ENCODE peak calls at places on chromosomes 3 and 15, in seven cellular contexts. Y, S, W, K, Z, H and O are unnamed samples.

GRCh38 chr3:58025406-58025805 is 17.2 kb downstream of the FLNB start:
- DNase-seq in K (no peak), H (no peak), S (no peak), Y (no peak), W (no peak), Z (no peak), O (no peak)

GRCh38 chr15:66401130-66402021 is 14.7 kb downstream of the MAP2K1 start:
- DNase-seq in Z (no peak), W (no peak), Y (no peak), S (no peak), K (peak; percentile 35), H (no peak), O (no peak)

GRCh38 chr3:184566441-184567414 is 5.1 kb downstream of the EPHB3 start:
- DNase-seq in H (peak; percentile 19), Z (no peak), Y (peak; percentile 60), K (peak; percentile 66), W (peak; percentile 79), S (no peak), O (no peak)

GRCh38 chr3:162710332-162711112 is 1213.9 kb downstream of the OTOL1 start:
- DNase-seq in W (no peak), S (no peak), K (no peak), H (no peak), Z (no peak), Y (peak; percentile 66), O (no peak)

GRCh38 chr15:47988564-47988963 is 132.2 kb upstream of the SLC24A5 start:
- DNase-seq in S (no peak), K (no peak), W (no peak), Z (no peak), Y (no peak), H (no peak), O (no peak)

GRCh38 chr3:193964517-193964880 is 171.4 kb upstream of the HES1 start:
- DNase-seq in S (no peak), W (no peak), Z (no peak), Y (no peak), K (no peak), H (no peak), O (no peak)

GRCh38 chr15:34783471-34783870 is 11.9 kb downstream of the ACTC1 start:
- DNase-seq in Y (no peak), S (no peak), Z (no peak), W (no peak), K (no peak), H (no peak), O (no peak)

GRCh38 chr3:117486709-117487394 is 777.3 kb downstream of the TUSC7 start:
- DNase-seq in H (no peak), K (no peak), Y (no peak), S (no peak), Z (no peak), W (no peak), O (no peak)

GRCh38 chr3:119062892-119063291 is 28.2 kb upstream of the IGSF11 start:
- DNase-seq in W (no peak), S (no peak), Y (no peak), H (no peak), K (no peak), Z (no peak), O (no peak)

GRCh38 chr15:79433610-79434009 is 1.5 kb downstream of the MINAR1 start:
- DNase-seq in K (no peak), W (no peak), Y (no peak), Z (no peak), S (no peak), H (peak; percentile 56), O (no peak)

GRCh38 chr3:155196131-155197075 is 97.1 kb downstream of the STRIT1 start:
- DNase-seq in Y (no peak), W (no peak), K (no peak), Z (no peak), S (no peak), H (peak; percentile 38), O (no peak)

GRCh38 chr3:184777566-184778356 is 34.2 kb upstream of the VPS8 start:
- DNase-seq in K (peak; percentile 82), Z (peak; percentile 96), W (peak; percentile 98), H (peak; percentile 88), Y (no peak), S (peak; percentile 83), O (peak; percentile 86)

GRCh38 chr3:175144368-175144767 is 285.2 kb downstream of the NAALADL2 start:
- DNase-seq in Y (no peak), S (no peak), K (no peak), H (no peak), W (no peak), Z (no peak), O (no peak)

GRCh38 chr3:194326192-194327029 is 24.7 kb downstream of the CPN2 start:
- DNase-seq in Z (no peak), K (peak; percentile 34), S (no peak), Y (no peak), H (no peak), W (no peak), O (no peak)

GRCh38 chr3:63450023-63450422 is 171.9 kb downstream of the SYNPR start:
- DNase-seq in Z (no peak), H (no peak), S (no peak), Y (no peak), K (no peak), W (peak; percentile 50), O (no peak)

GRCh38 chr3:113211370-113212154 is at the start of gene BOC:
- DNase-seq in K (peak; percentile 31), Y (peak; percentile 88), H (peak; percentile 51), S (peak; percentile 36), Z (no peak), W (no peak), O (peak; percentile 70)

GRCh38 chr3:129688310-129688895 is 81.9 kb upstream of the PLXND1 start:
- DNase-seq in S (peak; percentile 77), H (peak; percentile 72), Z (peak; percentile 68), W (peak; percentile 58), Y (peak; percentile 69), K (no peak), O (peak; percentile 74)

GRCh38 chr3:83941990-83942710 is 1016.6 kb upstream of the CADM2 start:
- DNase-seq in K (no peak), Z (no peak), W (no peak), Y (no peak), H (no peak), S (no peak), O (no peak)

GRCh38 chr15:64763874-64764273 is 11.5 kb downstream of the RBPMS2 start:
- DNase-seq in K (no peak), W (no peak), Y (no peak), Z (no peak), H (no peak), S (no peak), O (no peak)

GRCh38 chr3:73071952-73072351 is 10.5 kb downstream of the EBLN2 start:
- DNase-seq in Z (no peak), W (no peak), Y (no peak), H (no peak), S (no peak), K (no peak), O (no peak)

GRCh38 chr3:73073091-73073707 is 11.7 kb downstream of the EBLN2 start:
- DNase-seq in H (no peak), Z (no peak), Y (no peak), W (no peak), K (no peak), S (no peak), O (no peak)

GRCh38 chr3:73072634-73073033 is 11.2 kb downstream of the EBLN2 start:
- DNase-seq in S (no peak), Z (no peak), K (no peak), H (no peak), Y (no peak), W (no peak), O (no peak)

GRCh38 chr3:73070675-73071575 is 9.5 kb downstream of the EBLN2 start:
- DNase-seq in Z (no peak), K (no peak), W (no peak), H (no peak), S (no peak), Y (no peak), O (no peak)

DNA sequence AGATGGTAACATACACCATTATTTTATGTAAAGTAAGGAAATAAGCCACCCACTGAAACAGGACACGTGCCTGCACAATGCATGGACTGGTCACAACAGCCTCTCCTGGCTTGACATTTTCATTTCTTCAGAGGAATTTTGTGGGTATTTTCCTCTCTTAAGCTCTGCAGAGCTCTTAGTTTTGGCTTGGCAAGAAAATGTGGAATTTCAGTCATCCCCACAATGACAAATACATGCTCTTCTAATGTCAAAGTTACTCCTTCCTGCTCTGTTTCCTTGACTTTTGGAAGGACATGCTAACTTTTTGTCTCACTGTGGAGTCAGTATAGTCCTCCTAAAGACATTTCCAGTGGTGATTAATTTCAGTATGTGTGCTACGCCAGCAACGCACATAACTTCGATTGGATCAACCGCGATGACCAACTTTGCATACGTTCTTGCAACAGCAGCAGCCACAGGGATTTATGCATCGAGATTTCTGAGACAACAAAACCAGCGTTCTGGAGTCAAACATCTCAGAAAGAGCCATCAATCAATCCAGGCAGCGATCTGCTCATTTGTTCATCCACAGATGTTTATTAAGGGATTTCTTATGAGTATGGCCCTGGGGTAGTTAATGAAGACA is 13.3 kb downstream of the EBLN2 start:
- DNase-seq in Z (no peak), S (no peak), Y (no peak), W (no peak), H (no peak), K (no peak), O (no peak)
- TF ChIP-seq CTCF in Z (no peak), S (no peak), Y (no peak), W (no peak), H (no peak), K (no peak), O (no peak)

DNA sequence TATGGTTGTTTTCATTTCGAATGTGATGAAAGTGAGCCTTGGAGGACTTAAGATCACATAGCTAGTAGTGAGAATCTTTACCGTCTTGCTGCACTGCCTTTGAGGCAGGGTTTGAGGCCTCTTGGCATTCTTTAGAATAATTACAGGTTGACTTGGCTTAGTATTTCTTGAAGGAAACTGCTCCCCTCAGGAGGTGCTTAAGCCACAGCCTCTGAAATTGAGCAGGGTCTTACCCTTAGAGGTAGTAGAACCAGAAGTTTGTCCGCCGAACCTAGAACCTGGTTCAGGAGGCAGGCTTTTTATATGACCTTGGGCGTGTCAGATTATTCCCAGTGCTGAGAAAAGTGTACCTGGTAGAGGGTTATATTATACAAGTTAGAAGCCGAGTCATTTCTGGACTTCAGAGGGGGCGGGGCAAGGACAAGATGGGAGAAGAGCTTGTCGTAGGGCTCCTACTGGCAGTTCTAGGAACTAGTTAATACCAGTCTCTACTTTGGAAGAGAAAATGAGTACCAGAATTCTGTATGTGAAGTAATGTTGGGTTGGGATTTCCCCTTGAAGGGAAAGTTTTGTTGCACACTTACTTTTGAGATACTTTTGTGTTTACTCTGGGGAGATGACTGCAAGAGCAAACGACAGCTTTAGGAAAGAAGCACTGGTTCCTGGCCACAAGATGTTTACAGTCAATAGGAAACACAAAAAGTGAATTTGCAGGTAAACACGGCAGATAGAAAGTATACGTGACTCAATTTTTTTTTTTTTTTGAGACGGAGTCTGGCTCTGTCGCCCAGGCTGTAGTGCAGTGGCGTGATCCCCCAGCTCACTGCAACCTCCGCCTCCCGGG is 1.3 kb downstream of the TFG start:
- DNase-seq in W (peak; percentile 89), S (no peak), Y (no peak), H (peak; percentile 47), K (peak; percentile 64), Z (no peak), O (no peak)
- TF ChIP-seq CTCF in W (peak; percentile 64), S (peak; percentile 21), Y (no peak), H (no peak), K (peak; percentile 30), Z (no peak), O (no peak)

GRCh38 chr3:142211034-142211433 is 14.4 kb downstream of the GK5 start:
- DNase-seq in Y (no peak), S (no peak), K (no peak), H (peak; percentile 63), Z (no peak), W (no peak), O (no peak)
- TF ChIP-seq CTCF in Y (no peak), S (peak; percentile 46), K (no peak), H (no peak), Z (peak; percentile 0), W (no peak), O (no peak)

GRCh38 chr3:39273119-39273518 is 6.7 kb downstream of the CX3CR1 start:
- DNase-seq in H (no peak), W (no peak), K (no peak), S (no peak), Y (no peak), Z (no peak), O (no peak)
- TF ChIP-seq CTCF in H (no peak), W (no peak), K (no peak), S (no peak), Y (no peak), Z (no peak), O (no peak)